ENCODE peak calls at places on chromosomes 7 and 10, in six cellular contexts. W is Panc1, F is aorta, J is psoas muscle, X is lung, T is left lung. P is an unnamed sample. For H3K9me3, the result is how much of the 10 kb centered on the place peaks cover.

GRCh38 chr7:114086491-114086905 is 167.7 kb upstream of the PPP1R3A start:
- DNase-seq in W (no peak), F (peak), J (peak), X (no peak), T (peak), P (no peak)

GRCh38 chr10:96700477-96701099 is 19.7 kb downstream of the PIK3AP1 start:
- DNase-seq in W (no peak), F (no peak), J (no peak), X (no peak), T (peak), P (no peak)

GRCh38 chr10:133248334-133248715 is 10.7 kb downstream of the VENTX start:
- DNase-seq in W (no peak), F (no peak), J (no peak), X (no peak), T (no peak), P (no peak)

GRCh38 chr7:33733865-33734650 is 171.3 kb upstream of the BMPER start:
- DNase-seq in W (no peak), F (no peak), J (no peak), X (no peak), T (no peak), P (no peak)

GRCh38 chr10:43069597-43069996 is 7.3 kb upstream of the RET start:
- DNase-seq in W (no peak), F (peak), J (no peak), X (no peak), T (no peak), P (no peak)

GRCh38 chr7:111067682-111068081 is 23.2 kb upstream of the LRRN3 start:
- DNase-seq in W (no peak), F (no peak), J (no peak), X (no peak), T (no peak), P (no peak)

GRCh38 chr7:124954766-124955165 is 25.1 kb upstream of the POT1 start:
- DNase-seq in W (no peak), F (no peak), J (no peak), X (no peak), T (no peak), P (no peak)

GRCh38 chr7:128174391-128174790 is 66.7 kb upstream of the LEP start:
- DNase-seq in W (no peak), F (no peak), J (no peak), X (no peak), T (no peak), P (no peak)

GRCh38 chr7:130490888-130491771 is 755 bp upstream of the MEST start:
- DNase-seq in W (no peak), F (peak), J (peak), X (no peak), T (no peak), P (no peak)

GRCh38 chr10:110859947-110860376 is 11.8 kb upstream of the PDCD4 start:
- DNase-seq in W (no peak), F (no peak), J (no peak), X (no peak), T (no peak), P (no peak)

GRCh38 chr10:49564461-49565009 is 25.6 kb upstream of the ERCC6 start:
- DNase-seq in W (no peak), F (no peak), J (no peak), X (no peak), T (no peak), P (no peak)

GRCh38 chr10:71272122-71272771 is 46.8 kb upstream of the SLC29A3 start:
- DNase-seq in W (no peak), F (no peak), J (no peak), X (no peak), T (no peak), P (no peak)

GRCh38 chr10:21031232-21031790 is 134.2 kb upstream of the NEBL start:
- DNase-seq in W (no peak), F (no peak), J (no peak), X (no peak), T (no peak), P (no peak)

GRCh38 chr10:72831696-72832355 is 61.7 kb upstream of the OIT3 start:
- DNase-seq in W (no peak), F (no peak), J (no peak), X (no peak), T (no peak), P (no peak)

GRCh38 chr7:6179620-6180343 is 92.6 kb downstream of the CYTH3 start:
- DNase-seq in W (no peak), F (no peak), J (no peak), X (no peak), T (no peak), P (no peak)

GRCh38 chr7:46301677-46302076 is 380.6 kb upstream of the IGFBP3 start:
- DNase-seq in W (no peak), F (no peak), J (no peak), X (no peak), T (no peak), P (no peak)

GRCh38 chr10:1716839-1717238 is 20.5 kb downstream of the ADARB2 start:
- DNase-seq in W (no peak), F (no peak), J (no peak), X (no peak), T (no peak), P (no peak)

GRCh38 chr10:62083868-62084267 is 182.4 kb downstream of the ARID5B start:
- DNase-seq in W (no peak), F (peak), J (peak), X (peak), T (no peak), P (no peak)

GRCh38 chr7:48175019-48175418 is 3.8 kb downstream of the ABCA13 start:
- DNase-seq in W (no peak), F (no peak), J (no peak), X (no peak), T (no peak), P (no peak)

GRCh38 chr10:88794731-88795130 is 7.8 kb upstream of the LIPM start:
- DNase-seq in W (no peak), F (no peak), J (no peak), X (no peak), T (no peak), P (no peak)

GRCh38 chr10:103652599-103653281 is 159.2 kb downstream of the NEURL1 start:
- DNase-seq in W (no peak), F (no peak), J (peak), X (no peak), T (no peak), P (no peak)

GRCh38 chr10:100482181-100482833 is 19.5 kb downstream of the WNT8B start:
- DNase-seq in W (peak), F (peak), J (peak), X (peak), T (peak), P (no peak)

GRCh38 chr7:94183289-94183749 is 179.2 kb upstream of the BET1 start:
- DNase-seq in W (peak), F (peak), J (peak), X (no peak), T (no peak), P (no peak)

GRCh38 chr7:116393654-116394053 is 105.9 kb upstream of the CAV2 start:
- DNase-seq in W (no peak), F (no peak), J (peak), X (no peak), T (no peak), P (no peak)

GRCh38 chr10:50360486-50360885 is 109.2 kb upstream of the ASAH2 start:
- DNase-seq in W (no peak), F (no peak), J (no peak), X (no peak), T (no peak), P (no peak)

GRCh38 chr7:106891545-106892410 is 26.7 kb downstream of the PIK3CG start:
- DNase-seq in W (no peak), F (no peak), J (no peak), X (no peak), T (no peak), P (no peak)

GRCh38 chr7:90726623-90727022 is 130.5 kb downstream of the CDK14 start:
- DNase-seq in W (no peak), F (no peak), J (no peak), X (no peak), T (no peak), P (no peak)

GRCh38 chr10:122381680-122382079 is 7.2 kb downstream of the PLEKHA1 start:
- DNase-seq in W (no peak), F (no peak), J (no peak), X (no peak), T (no peak), P (no peak)

GRCh38 chr10:18572959-18573561 is 78.3 kb downstream of the NSUN6 start:
- DNase-seq in W (no peak), F (no peak), J (no peak), X (no peak), T (no peak), P (no peak)

GRCh38 chr10:18567343-18567856 is 84.0 kb downstream of the NSUN6 start:
- DNase-seq in W (no peak), F (no peak), J (no peak), X (no peak), T (no peak), P (no peak)

GRCh38 chr10:18571076-18571475 is 80.3 kb downstream of the NSUN6 start:
- DNase-seq in W (no peak), F (no peak), J (no peak), X (no peak), T (no peak), P (no peak)

GRCh38 chr10:18576586-18576985 is 74.8 kb downstream of the NSUN6 start:
- DNase-seq in W (no peak), F (no peak), J (no peak), X (no peak), T (no peak), P (no peak)

GRCh38 chr10:18571780-18572179 is 79.6 kb downstream of the NSUN6 start:
- DNase-seq in W (no peak), F (no peak), J (no peak), X (no peak), T (no peak), P (no peak)
- H3K9me3 ChIP-seq in W (under half), F (under half), J (under half), X (under half), T (under half), P (under half)

GRCh38 chr7:73866446-73866767 is 5.4 kb downstream of the TMEM270 start:
- DNase-seq in W (no peak), F (no peak), J (no peak), X (no peak), T (no peak), P (no peak)

GRCh38 chr7:73870041-73870492 is 9.1 kb downstream of the TMEM270 start:
- DNase-seq in W (no peak), F (peak), J (no peak), X (no peak), T (no peak), P (no peak)

GRCh38 chr7:73872056-73872908 is 11.3 kb downstream of the TMEM270 start:
- DNase-seq in W (no peak), F (no peak), J (no peak), X (no peak), T (no peak), P (no peak)

GRCh38 chr7:73871163-73872011 is 10.4 kb downstream of the TMEM270 start:
- DNase-seq in W (no peak), F (no peak), J (peak), X (no peak), T (no peak), P (no peak)

DNA sequence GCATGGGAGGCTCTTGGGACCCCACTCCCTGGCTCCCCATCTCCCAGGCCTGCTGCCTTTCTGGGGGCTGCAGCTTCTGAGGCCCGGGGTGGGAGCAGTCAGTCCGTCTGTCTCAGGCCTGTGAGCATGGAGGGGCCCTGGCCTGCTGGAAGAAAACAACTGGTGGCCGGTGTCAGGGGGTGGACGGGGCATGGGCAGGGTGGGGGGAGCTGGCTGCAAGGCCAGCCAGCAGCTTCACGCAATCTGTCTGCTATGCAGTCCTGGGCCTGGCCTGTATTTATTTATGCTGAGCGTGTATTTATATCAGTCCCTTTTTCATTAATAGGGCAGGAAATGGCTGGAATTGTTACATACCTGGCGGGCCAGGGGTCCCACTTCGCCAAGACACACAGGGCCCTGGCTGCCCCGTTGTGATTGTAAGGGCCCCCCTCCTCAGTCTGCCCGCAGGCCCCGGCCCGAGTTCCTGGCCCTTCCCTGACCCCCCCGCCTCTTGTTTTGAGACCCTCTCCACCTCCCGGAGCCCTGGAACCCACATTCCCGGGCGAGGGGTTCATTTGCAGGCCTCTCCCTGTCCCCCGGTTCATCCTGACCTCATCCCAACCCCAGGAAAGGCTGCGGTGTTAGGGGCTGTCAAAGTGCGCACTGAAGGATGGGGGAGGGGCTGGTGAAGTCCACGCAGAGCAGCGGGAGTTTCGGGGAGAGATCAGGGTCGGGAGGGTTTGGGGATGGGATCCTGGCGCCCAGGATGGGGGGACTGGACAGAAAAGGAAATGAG is 8.2 kb downstream of the TMEM270 start:
- DNase-seq in W (no peak), F (peak), J (no peak), X (no peak), T (no peak), P (no peak)
- H3K27ac ChIP-seq in W (no peak), F (peak), J (no peak), X (no peak), T (no peak), P (peak)

DNA sequence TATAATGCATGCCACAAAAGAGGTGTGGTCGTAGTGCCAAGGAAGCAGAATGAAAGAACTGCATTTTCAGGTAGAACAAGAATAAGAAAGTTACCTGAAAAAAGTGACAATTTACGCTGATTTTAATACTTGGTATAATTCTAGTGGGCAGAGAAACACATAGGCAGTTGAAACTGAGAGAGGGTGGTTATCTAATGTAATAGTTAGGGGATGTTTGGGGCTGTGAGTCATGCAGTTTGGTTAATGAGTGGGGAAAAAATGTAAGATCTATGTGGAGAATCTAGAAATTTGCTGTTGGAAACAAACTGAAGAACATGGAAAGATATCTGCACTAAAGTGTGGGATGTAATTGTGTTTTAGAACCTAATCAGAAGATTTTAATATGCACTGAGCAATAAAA is 33.7 kb downstream of the ZNF37A start:
- DNase-seq in W (no peak), F (no peak), J (no peak), X (no peak), T (no peak), P (no peak)
- H3K9me3 ChIP-seq in W (under half), F (under half), J (half or more), X (under half), T (under half), P (under half)

DNA sequence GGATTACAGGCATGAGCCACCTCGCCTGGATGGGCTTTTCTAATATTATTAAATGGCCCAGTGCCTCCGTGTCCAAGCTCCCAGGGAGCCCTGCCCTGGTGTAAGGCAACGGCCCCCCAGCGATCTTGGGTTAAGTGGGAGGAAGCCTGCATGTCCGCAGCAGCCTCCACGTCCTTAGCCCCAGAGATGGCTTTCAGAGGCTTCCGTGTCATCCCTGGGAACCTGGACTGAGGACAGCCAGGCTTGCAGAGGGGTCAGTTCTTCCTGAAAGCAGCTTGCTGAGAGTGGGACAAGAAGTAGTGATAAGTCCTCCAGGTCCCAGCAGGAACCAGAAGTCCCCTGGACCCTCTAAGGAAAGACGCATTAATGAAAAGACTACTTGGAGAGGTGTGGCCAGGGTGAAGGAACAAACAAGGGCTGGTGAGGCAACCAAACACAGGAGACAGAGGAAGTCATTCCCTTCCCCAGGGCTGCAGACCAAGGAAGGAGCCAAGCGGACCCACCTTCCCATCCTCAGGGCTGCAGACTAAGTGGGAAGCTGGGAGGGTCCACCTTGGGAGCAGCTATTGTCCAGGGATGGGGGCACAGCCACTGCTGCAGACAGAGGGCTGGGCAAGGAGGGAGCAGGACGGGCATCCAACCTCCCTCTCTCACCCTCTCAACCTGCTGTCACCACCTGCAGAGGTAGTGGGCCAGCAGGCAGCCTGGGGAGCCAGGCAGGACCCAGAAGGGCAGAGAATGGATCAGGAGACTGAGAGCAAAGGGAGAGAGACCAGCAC is 13.0 kb upstream of the INSIG1 start:
- DNase-seq in W (no peak), F (no peak), J (no peak), X (no peak), T (peak), P (no peak)
- H3K27ac ChIP-seq in W (no peak), F (no peak), J (no peak), X (no peak), T (no peak), P (no peak)